ENCODE peak calls at places on chromosomes 2 and 18, in five cellular contexts. G is left lung; A is activated CD4-positive, alpha-beta T cell treated with anti-CD3 and anti-CD28 coated beads, Interleukin-2, amount 10 ng/mL, durations not matched to agents 7 days and 5 days; V is NCI-H2107; N is mesenchymal stem cell. W is an unnamed sample.

GRCh38 chr18:6557470-6558245 is 142.9 kb upstream of the L3MBTL4 start:
- DNase-seq in G (no peak), A (no peak), V (no peak), N (no peak), W (no peak)

GRCh38 chr2:98507461-98507860 is 62.8 kb downstream of the INPP4A start:
- DNase-seq in G (no peak), A (no peak), V (no peak), N (no peak), W (no peak)

GRCh38 chr2:220653776-220654175 is 918.3 kb downstream of the EPHA4 start:
- DNase-seq in G (no peak), A (no peak), V (no peak), N (no peak), W (no peak)

GRCh38 chr2:112154246-112155110 is 16.3 kb downstream of the FBLN7 start:
- DNase-seq in G (no peak), A (peak; percentile 39), V (no peak), N (no peak), W (peak; percentile 25)

GRCh38 chr2:138319616-138320015 is 182.0 kb upstream of the SPOPL start:
- DNase-seq in G (no peak), A (no peak), V (no peak), N (no peak), W (no peak)

GRCh38 chr2:96153991-96154431 is 8.8 kb upstream of the DUSP2 start:
- DNase-seq in G (peak; percentile 25), A (no peak), V (no peak), N (no peak), W (no peak)

GRCh38 chr18:50297621-50298442 is 10.3 kb upstream of the CXXC1 start:
- DNase-seq in G (peak; percentile 88), A (peak; percentile 81), V (no peak), N (peak; percentile 43), W (peak; percentile 91)

GRCh38 chr2:230684222-230685164 is 28.1 kb upstream of the CAB39 start:
- DNase-seq in G (no peak), A (no peak), V (no peak), N (peak; percentile 68), W (no peak)

GRCh38 chr2:197453914-197454398 is 604 bp downstream of the COQ10B start:
- DNase-seq in G (no peak), A (no peak), V (no peak), N (no peak), W (no peak)

GRCh38 chr2:156430978-156431358 is 5.2 kb upstream of the GPD2 start:
- DNase-seq in G (no peak), A (no peak), V (no peak), N (peak; percentile 74), W (no peak)

GRCh38 chr18:24027156-24027555 is 12.6 kb downstream of the TTC39C start:
- DNase-seq in G (peak; percentile 73), A (no peak), V (no peak), N (peak; percentile 36), W (peak; percentile 51)

GRCh38 chr2:5720426-5720825 is 28.2 kb downstream of the SOX11 start:
- DNase-seq in G (no peak), A (no peak), V (no peak), N (peak; percentile 7), W (no peak)

GRCh38 chr2:236040600-236041328 is 127.4 kb downstream of the GBX2 start:
- DNase-seq in G (no peak), A (no peak), V (no peak), N (no peak), W (no peak)

GRCh38 chr2:238097988-238098853 is 1.9 kb upstream of the ESPNL start:
- DNase-seq in G (no peak), A (no peak), V (no peak), N (peak; percentile 68), W (peak; percentile 80)

W was measured in CD14-positive monocyte.